ENCODE peak calls at places on chromosomes 4 and X, in five cellular contexts. O is cardiac fibroblast; P is mesothelial cell of epicardium; Y is GM13977; V is CD4-positive, alpha-beta T cell. B is an unnamed sample.

GRCh38 chr4:26937567-26937966 is 76.9 kb downstream of the STIM2 start:
- DNase-seq in O (no peak), P (no peak), Y (no peak), V (no peak), B (no peak)

GRCh38 chrX:150506486-150506885 is 61.9 kb upstream of the MTM1 start:
- DNase-seq in O (no peak), P (no peak), Y (no peak), V (no peak), B (no peak)

GRCh38 chr4:11720292-11720691 is 291.6 kb upstream of the HS3ST1 start:
- DNase-seq in O (peak), P (no peak), Y (peak), V (no peak), B (no peak)

GRCh38 chr4:26887143-26887542 is 26.5 kb downstream of the STIM2 start:
- DNase-seq in O (no peak), P (no peak), Y (no peak), V (no peak), B (no peak)

GRCh38 chr4:90766837-90767236 is 639.6 kb downstream of the CCSER1 start:
- DNase-seq in O (no peak), P (no peak), Y (no peak), V (no peak), B (no peak)

GRCh38 chr4:140423106-140423505 is 4.3 kb downstream of the CLGN start:
- DNase-seq in O (peak), P (no peak), Y (no peak), V (no peak), B (no peak)

GRCh38 chrX:119072771-119073170 is at the start of gene CT47C1:
- DNase-seq in O (peak), P (no peak), Y (no peak), V (no peak), B (no peak)

GRCh38 chr4:20809796-20810195 is 109.5 kb downstream of the PACRGL start:
- DNase-seq in O (no peak), P (no peak), Y (no peak), V (no peak), B (no peak)

GRCh38 chr4:169682360-169683047 is 62.1 kb downstream of the CLCN3 start:
- DNase-seq in O (peak), P (no peak), Y (no peak), V (no peak), B (no peak)

DNA sequence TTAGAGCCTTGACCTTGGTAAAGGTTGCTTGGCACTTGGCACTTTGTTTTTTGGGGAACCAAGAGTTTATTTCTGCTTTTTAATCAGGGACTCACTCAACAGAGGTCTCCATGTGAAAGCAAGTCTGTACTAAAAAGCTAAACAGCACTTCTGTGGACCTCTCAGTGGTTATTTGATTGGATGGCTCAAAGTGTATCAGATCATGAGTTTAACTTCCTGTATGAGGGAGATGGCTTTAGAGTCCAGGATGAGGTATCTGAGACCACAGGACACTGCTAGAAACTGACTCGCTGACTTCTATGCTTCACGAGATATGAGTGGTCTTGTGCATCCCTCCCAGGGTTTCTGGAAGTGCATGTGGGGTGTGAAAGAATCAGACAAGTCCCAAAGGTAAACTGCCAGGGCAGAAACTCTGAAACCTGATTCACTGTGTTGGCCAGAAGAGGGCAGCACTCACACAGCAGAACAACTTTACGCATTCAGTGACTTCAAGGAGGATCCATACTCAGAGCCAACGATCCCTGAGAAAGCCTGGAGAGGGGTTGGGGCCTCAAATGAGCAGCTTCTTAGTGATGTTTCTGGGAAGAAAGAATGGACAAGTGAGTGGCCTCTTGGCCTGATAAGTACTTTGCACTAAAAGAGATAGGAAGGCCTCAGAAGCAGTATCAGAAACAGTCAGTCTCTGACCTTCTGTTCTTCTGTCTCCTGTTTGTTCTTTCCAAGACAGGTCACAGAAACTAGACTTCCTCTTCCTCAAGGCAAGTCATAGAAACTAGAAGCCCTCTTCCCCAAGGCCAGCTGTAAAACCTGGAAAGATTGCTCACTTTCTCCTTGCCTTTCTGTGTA is 220.3 kb upstream of the CXCL13 start:
- DNase-seq in O (peak), P (peak), Y (peak), V (peak), B (peak)
- TF ChIP-seq CTCF in O (peak), P (peak), Y (peak), V (peak), B (peak)

GRCh38 chr4:46653842-46654241 is 255.2 kb downstream of the COX7B2 start:
- DNase-seq in O (no peak), P (no peak), Y (no peak), V (no peak), B (no peak)
- TF ChIP-seq CTCF in O (no peak), P (no peak), Y (no peak), V (no peak), B (no peak)

GRCh38 chr4:8250637-8251036 is 18.9 kb upstream of the HTRA3 start:
- DNase-seq in O (no peak), P (no peak), Y (no peak), V (no peak), B (no peak)

GRCh38 chr4:8254076-8254475 is 15.5 kb upstream of the HTRA3 start:
- DNase-seq in O (no peak), P (no peak), Y (no peak), V (no peak), B (no peak)

GRCh38 chr4:8252301-8253173 is 17.0 kb upstream of the HTRA3 start:
- DNase-seq in O (no peak), P (no peak), Y (no peak), V (no peak), B (no peak)

GRCh38 chr4:8250167-8250566 is 19.4 kb upstream of the HTRA3 start:
- DNase-seq in O (no peak), P (no peak), Y (no peak), V (no peak), B (no peak)

DNA sequence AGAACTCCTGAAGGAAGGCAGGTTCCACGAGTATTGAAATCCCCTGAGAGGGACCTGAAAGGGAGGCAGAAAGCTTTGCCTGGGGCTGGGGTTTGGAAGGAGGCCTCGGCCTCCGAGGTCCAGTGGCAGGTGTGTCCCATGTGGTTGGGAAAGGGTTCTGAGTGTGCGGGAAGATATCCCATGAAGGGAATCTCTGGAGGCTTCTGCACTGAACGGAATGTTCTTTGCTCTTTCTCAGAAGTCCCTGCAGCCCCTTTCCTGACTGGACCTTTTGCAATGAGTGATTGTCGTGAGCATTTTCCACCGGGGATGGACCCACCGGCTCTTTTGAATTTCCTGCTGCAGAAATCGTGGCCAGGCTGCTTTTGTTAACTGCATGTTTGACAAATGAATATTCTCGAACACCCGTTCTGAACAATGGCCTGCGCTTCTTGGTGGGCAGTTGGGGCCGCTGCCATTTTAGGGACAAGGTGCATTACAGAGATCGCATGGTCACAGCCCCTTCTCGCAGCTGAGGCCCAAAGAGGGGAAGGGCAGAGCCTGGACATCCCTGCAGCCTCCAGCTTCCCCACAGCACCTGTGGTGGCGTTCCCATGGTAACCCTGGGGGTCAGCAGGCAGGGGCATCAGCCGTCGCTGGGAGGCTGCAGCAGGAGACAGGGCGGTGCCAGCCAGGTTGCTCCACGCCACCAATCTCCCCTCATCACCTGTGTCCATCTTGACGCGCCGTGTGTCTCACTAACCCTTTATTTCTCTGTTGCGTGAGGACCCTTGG is 18.3 kb upstream of the HTRA3 start:
- DNase-seq in O (no peak), P (no peak), Y (no peak), V (no peak), B (no peak)
- TF ChIP-seq CTCF in O (no peak), P (no peak), Y (no peak), V (no peak), B (no peak)

GRCh38 chr4:39486221-39486804 is 27.5 kb downstream of the LIAS start:
- DNase-seq in O (no peak), P (no peak), Y (no peak), V (no peak), B (no peak)

GRCh38 chr4:39494354-39494753 is 32.9 kb downstream of the UGDH start:
- DNase-seq in O (no peak), P (no peak), Y (no peak), V (no peak), B (no peak)

GRCh38 chr4:39484582-39485272 is 25.9 kb downstream of the LIAS start:
- DNase-seq in O (no peak), P (no peak), Y (no peak), V (no peak), B (no peak)

GRCh38 chr4:39495446-39496208 is 31.6 kb downstream of the UGDH start:
- DNase-seq in O (peak), P (no peak), Y (no peak), V (no peak), B (no peak)

GRCh38 chr4:39490322-39490721 is 31.5 kb downstream of the LIAS start:
- DNase-seq in O (no peak), P (no peak), Y (no peak), V (no peak), B (no peak)
- TF ChIP-seq CTCF in O (no peak), P (no peak), Y (no peak), V (no peak), B (no peak)

GRCh38 chr4:137226221-137226620 is 306.1 kb downstream of the PCDH18 start:
- DNase-seq in O (no peak), P (no peak), Y (no peak), V (no peak), B (no peak)

GRCh38 chr4:137226900-137227299 is 305.4 kb downstream of the PCDH18 start:
- DNase-seq in O (peak), P (no peak), Y (no peak), V (no peak), B (no peak)
- TF ChIP-seq CTCF in O (peak), P (peak), Y (no peak), V (no peak), B (no peak)

DNA sequence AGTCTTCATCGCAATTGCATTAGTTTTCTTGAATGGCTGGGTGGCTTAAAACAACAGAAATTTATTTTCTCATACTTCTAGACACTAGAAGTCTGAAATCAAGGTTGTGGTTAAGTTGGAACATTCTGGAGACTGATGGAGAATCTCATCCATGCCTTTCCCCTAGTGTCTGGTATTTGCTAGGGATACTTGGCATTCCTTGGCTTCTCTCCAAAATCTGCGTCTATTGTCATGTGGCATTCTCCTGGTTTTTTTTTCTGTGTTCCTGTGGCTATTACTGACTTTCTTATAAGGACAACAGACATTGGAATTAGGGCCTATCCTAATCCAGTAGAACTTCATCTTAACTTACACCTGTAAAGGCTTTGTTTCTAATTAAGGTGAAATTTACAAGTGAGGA is 272.8 kb upstream of the EPHA5 start:
- DNase-seq in O (peak), P (no peak), Y (no peak), V (no peak), B (no peak)
- TF ChIP-seq CTCF in O (peak), P (no peak), Y (no peak), V (no peak), B (no peak)